ENCODE peak calls at places on chromosome 12, in five cellular contexts. Q is OCI-LY7; W is right lobe of liver; O is CD4-positive, alpha-beta memory T cell; U is neuronal stem cell. T is an unnamed sample. For H3K4me1, the result is how much of the 10 kb centered on the place peaks cover.

GRCh38 chr12:115294443-115295133 is 610.6 kb upstream of the TBX3 start:
- DNase-seq in Q (no peak), W (no peak), O (no peak), U (no peak), T (no peak)

GRCh38 chr12:69056743-69057515 is 124.0 kb upstream of the CPM start:
- DNase-seq in Q (no peak), W (no peak), O (no peak), U (no peak), T (no peak)

GRCh38 chr12:52826611-52827498 is 7.3 kb downstream of the KRT79 start:
- DNase-seq in Q (no peak), W (no peak), O (no peak), U (no peak), T (no peak)

GRCh38 chr12:57602544-57602943 is 2.1 kb upstream of the DTX3 start:
- DNase-seq in Q (no peak), W (no peak), O (no peak), U (no peak), T (no peak)

GRCh38 chr12:110733857-110734373 is 8.8 kb downstream of the PPP1CC start:
- DNase-seq in Q (no peak), W (no peak), O (no peak), U (no peak), T (no peak)

GRCh38 chr12:23585156-23585781 is 364.2 kb downstream of the SOX5 start:
- DNase-seq in Q (no peak), W (no peak), O (no peak), U (no peak), T (no peak)

GRCh38 chr12:95118138-95118787 is 44.8 kb upstream of the NR2C1 start:
- DNase-seq in Q (no peak), W (no peak), O (no peak), U (no peak), T (no peak)

GRCh38 chr12:57119294-57119693 is 8.1 kb upstream of the STAT6 start:
- DNase-seq in Q (no peak), W (no peak), O (no peak), U (no peak), T (no peak)

GRCh38 chr12:69685810-69686209 is 13.3 kb downstream of the BEST3 start:
- DNase-seq in Q (no peak), W (no peak), O (no peak), U (no peak), T (no peak)

GRCh38 chr12:27279836-27280235 is 35.8 kb downstream of the STK38L start:
- DNase-seq in Q (no peak), W (no peak), O (no peak), U (no peak), T (peak)

GRCh38 chr12:40254455-40255085 is 29.8 kb downstream of the LRRK2 start:
- DNase-seq in Q (peak), W (no peak), O (no peak), U (no peak), T (no peak)

GRCh38 chr12:88553941-88554658 is 26.2 kb downstream of the KITLG start:
- DNase-seq in Q (no peak), W (no peak), O (no peak), U (no peak), T (no peak)

GRCh38 chr12:11795910-11796459 is 146.5 kb downstream of the ETV6 start:
- DNase-seq in Q (no peak), W (no peak), O (no peak), U (peak), T (no peak)

GRCh38 chr12:94760786-94761185 is 110.4 kb upstream of the TMCC3 start:
- DNase-seq in Q (no peak), W (no peak), O (no peak), U (no peak), T (no peak)

GRCh38 chr12:31008241-31008711 is 65.4 kb upstream of the DDX11 start:
- DNase-seq in Q (no peak), W (no peak), O (no peak), U (no peak), T (no peak)

GRCh38 chr12:45726594-45727300 is 2.8 kb upstream of the ARID2 start:
- DNase-seq in Q (peak), W (peak), O (no peak), U (no peak), T (peak)

GRCh38 chr12:93032748-93033147 is 103.7 kb upstream of the EEA1 start:
- DNase-seq in Q (no peak), W (no peak), O (no peak), U (no peak), T (no peak)

GRCh38 chr12:10236720-10237119 is 24.0 kb downstream of the GABARAPL1 start:
- DNase-seq in Q (no peak), W (no peak), O (no peak), U (no peak), T (no peak)

GRCh38 chr12:25100738-25101445 is 94.1 kb downstream of the DNAI7 start:
- DNase-seq in Q (no peak), W (no peak), O (no peak), U (no peak), T (no peak)

GRCh38 chr12:54853933-54854538 is at the start of gene MUCL1:
- DNase-seq in Q (peak), W (no peak), O (peak), U (peak), T (peak)

GRCh38 chr12:93020225-93020997 is 91.3 kb upstream of the EEA1 start:
- DNase-seq in Q (no peak), W (no peak), O (no peak), U (no peak), T (peak)

GRCh38 chr12:27549231-27549800 is 25.3 kb downstream of the PPFIBP1 start:
- DNase-seq in Q (no peak), W (no peak), O (no peak), U (no peak), T (peak)

GRCh38 chr12:19799216-19799615 is 359.9 kb downstream of the AEBP2 start:
- DNase-seq in Q (no peak), W (no peak), O (no peak), U (no peak), T (no peak)

GRCh38 chr12:94429633-94430032 is 30.0 kb downstream of the CEP83 start:
- DNase-seq in Q (no peak), W (no peak), O (no peak), U (no peak), T (no peak)

GRCh38 chr12:27176765-27177164 is 67.3 kb upstream of the STK38L start:
- DNase-seq in Q (no peak), W (no peak), O (no peak), U (no peak), T (no peak)

GRCh38 chr12:12819221-12819620 is 6.1 kb downstream of the DDX47 start:
- DNase-seq in Q (no peak), W (no peak), O (no peak), U (no peak), T (no peak)
- H3K27ac ChIP-seq in Q (no peak), W (no peak), O (no peak), U (no peak), T (no peak)

GRCh38 chr12:120846721-120847120 is 57.4 kb downstream of the SPPL3 start:
- DNase-seq in Q (no peak), W (no peak), O (no peak), U (no peak), T (no peak)
- H3K4me1 ChIP-seq in Q (half or more), W (under half), O (under half), U (under half), T (under half)

GRCh38 chr12:3752741-3753486 is at the start of gene CRACR2A:
- DNase-seq in Q (peak), W (peak), O (peak), U (peak), T (peak)
- H3K27ac ChIP-seq in Q (peak), W (peak), O (peak), U (no peak), T (peak)

GRCh38 chr12:104579716-104580495 is 123.2 kb downstream of the CHST11 start:
- DNase-seq in Q (no peak), W (no peak), O (no peak), U (no peak), T (no peak)

GRCh38 chr12:104575442-104575841 is 118.7 kb downstream of the CHST11 start:
- DNase-seq in Q (peak), W (no peak), O (no peak), U (no peak), T (peak)

GRCh38 chr12:104578453-104578852 is 121.7 kb downstream of the CHST11 start:
- DNase-seq in Q (no peak), W (no peak), O (no peak), U (no peak), T (no peak)

GRCh38 chr12:104576178-104576778 is 119.5 kb downstream of the CHST11 start:
- DNase-seq in Q (no peak), W (no peak), O (no peak), U (no peak), T (no peak)

DNA sequence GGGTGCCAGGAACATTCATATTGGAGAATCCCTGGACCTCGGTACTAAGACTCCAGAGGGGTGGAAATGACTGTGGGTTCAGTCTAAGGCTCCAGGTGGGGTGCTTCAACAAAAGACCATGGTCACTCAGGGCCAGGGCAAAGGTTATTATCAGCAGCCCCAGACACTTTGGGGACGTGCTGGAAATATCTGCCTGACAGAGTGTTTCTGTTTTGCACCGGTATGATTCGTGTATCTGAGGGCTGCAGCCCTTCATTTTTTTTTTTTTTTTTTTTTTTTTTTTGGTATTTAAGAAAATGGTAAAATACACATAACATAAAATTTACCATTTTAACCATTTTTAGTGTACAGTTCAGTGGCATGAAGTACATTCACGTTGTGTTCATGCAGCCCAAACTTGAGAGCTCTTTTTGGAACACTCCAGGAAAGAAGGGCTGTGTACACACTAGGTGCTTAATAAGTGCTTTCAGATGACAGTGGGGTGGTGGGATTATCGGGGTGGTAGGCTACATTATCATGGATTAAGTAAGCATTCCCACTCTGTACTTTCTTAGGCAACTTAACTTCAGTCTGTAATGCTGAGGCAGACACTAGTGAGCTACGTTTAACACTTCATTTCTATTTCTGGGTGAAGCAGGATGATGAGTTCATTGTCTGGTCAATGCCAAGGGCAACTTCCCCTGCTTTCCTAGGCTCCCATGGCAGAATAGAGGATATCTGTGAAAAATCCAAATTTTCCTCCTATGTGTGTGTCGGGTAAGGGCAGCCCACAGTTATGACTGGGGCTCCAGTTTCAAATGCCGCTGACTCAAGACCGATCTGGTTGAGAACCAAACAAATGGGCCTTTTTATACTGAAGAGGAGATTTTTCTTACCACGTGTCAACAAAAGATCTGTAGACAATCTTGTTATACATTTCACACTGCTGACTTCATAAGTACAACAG is 120.5 kb downstream of the CHST11 start:
- DNase-seq in Q (no peak), W (no peak), O (no peak), U (no peak), T (no peak)
- H3K4me1 ChIP-seq in Q (half or more), W (under half), O (half or more), U (under half), T (under half)

DNA sequence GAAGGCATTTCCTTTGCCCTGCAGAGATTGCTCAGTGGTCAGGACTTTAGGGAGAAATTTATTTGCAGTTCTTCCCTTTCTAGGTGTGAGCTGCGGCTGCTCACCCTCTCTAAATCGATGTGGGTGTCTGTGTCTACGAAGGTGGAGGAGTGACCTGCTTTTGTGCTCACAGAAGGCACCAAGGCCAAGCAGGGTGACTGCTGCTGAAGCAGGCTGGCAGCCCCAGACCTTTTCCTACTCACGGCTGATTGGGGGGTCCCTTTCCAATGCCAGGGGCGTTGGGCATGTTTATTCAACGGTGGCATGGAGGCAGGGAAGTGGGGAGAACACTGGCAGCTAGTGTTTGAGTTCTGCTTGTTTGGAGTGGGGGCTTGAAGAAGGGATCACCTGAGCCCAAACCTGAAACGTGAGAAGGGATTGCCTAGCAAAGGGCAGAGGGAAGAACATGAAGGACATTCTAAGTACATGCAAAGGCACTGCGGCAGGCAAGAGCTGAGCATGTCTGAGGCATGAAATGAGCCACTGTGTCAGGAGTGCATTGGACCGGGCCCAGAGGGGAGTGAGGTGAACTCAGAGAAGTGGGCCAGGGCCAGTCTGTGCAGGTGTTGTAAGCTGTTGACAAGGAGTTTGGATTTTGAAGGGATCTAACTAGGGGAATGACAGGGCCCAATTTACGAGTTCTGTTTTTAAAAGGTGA is 56.3 kb downstream of the CACNA1C start:
- DNase-seq in Q (no peak), W (no peak), O (no peak), U (no peak), T (no peak)
- H3K27ac ChIP-seq in Q (no peak), W (no peak), O (no peak), U (no peak), T (no peak)

GRCh38 chr12:47209014-47209413 is 129.3 kb upstream of the AMIGO2 start:
- DNase-seq in Q (no peak), W (no peak), O (no peak), U (no peak), T (no peak)

GRCh38 chr12:47206450-47206830 is 126.7 kb upstream of the AMIGO2 start:
- DNase-seq in Q (no peak), W (no peak), O (no peak), U (no peak), T (no peak)

GRCh38 chr12:47207829-47208248 is 128.1 kb upstream of the AMIGO2 start:
- DNase-seq in Q (peak), W (no peak), O (peak), U (no peak), T (peak)

GRCh38 chr12:47207005-47207717 is 127.4 kb upstream of the AMIGO2 start:
- DNase-seq in Q (peak), W (peak), O (peak), U (no peak), T (peak)

GRCh38 chr12:47205532-47206449 is 126.0 kb upstream of the AMIGO2 start:
- DNase-seq in Q (no peak), W (no peak), O (no peak), U (no peak), T (no peak)
- H3K4me1 ChIP-seq in Q (under half), W (under half), O (half or more), U (under half), T (under half)

DNA sequence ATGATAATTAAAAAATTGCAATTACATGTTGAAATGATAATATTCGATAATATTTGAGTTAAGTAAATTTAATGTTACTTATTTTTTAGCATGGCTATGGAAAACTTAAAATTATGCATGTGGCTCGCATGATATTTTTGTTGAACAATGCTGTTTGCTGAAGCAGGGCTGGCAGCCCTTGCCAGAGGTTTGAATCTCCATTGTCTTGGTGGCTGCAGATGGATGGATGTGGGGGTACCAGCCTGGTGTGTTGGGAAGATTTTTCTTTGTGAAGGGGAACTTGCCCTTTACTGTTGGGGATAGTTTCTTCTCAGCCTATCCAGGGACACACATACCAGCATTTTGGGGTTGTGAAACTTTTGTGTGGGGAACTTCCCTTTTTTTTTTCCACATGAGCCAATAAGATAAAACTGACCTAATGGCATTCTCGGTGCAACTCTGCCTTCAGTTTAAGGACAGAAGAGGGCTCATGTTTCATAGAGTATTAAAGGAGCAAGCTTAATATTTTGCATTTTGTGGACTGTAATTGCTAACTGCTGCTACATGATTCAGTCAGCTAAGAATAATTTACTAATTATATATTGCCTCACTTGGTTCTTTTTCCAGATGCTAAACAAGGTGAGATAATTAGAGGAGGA is 8.8 kb downstream of the RASSF3 start:
- DNase-seq in Q (peak), W (no peak), O (no peak), U (no peak), T (no peak)
- H3K27ac ChIP-seq in Q (peak), W (no peak), O (no peak), U (no peak), T (no peak)

T was measured in small intestine.